ENCODE peak calls at places on chromosomes 2 and 18, in four cellular contexts. F, W, A and G are unnamed samples.

GRCh38 chr2:84841577-84841976 is 39.3 kb downstream of the TRABD2A start:
- DNase-seq in F (no peak), W (no peak), A (no peak), G (no peak)

GRCh38 chr18:49073431-49073830 is 122.7 kb upstream of the SMAD7 start:
- DNase-seq in F (no peak), W (no peak), A (no peak), G (no peak)

GRCh38 chr2:198441246-198441645 is 636.9 kb downstream of the PLCL1 start:
- DNase-seq in F (no peak), W (no peak), A (no peak), G (no peak)

GRCh38 chr2:196174424-196174823 is 3.0 kb upstream of the STK17B start:
- DNase-seq in F (no peak), W (no peak), A (no peak), G (peak)

GRCh38 chr2:109669731-109670130 is 55.6 kb downstream of the SOWAHC start:
- DNase-seq in F (no peak), W (no peak), A (no peak), G (no peak)

GRCh38 chr2:163191372-163191771 is 352.8 kb upstream of the KCNH7 start:
- DNase-seq in F (no peak), W (peak), A (no peak), G (peak)

GRCh38 chr2:85971369-85971768 is 82.6 kb upstream of the ST3GAL5 start:
- DNase-seq in F (no peak), W (no peak), A (no peak), G (no peak)

GRCh38 chr18:67854340-67854739 is 337.8 kb upstream of the DSEL start:
- DNase-seq in F (no peak), W (no peak), A (no peak), G (no peak)

GRCh38 chr2:234373060-234373459 is 123.8 kb downstream of the ARL4C start:
- DNase-seq in F (no peak), W (no peak), A (no peak), G (no peak)

GRCh38 chr2:21270658-21271057 is 146.9 kb downstream of the TDRD15 start:
- DNase-seq in F (no peak), W (no peak), A (no peak), G (no peak)

GRCh38 chr2:23686405-23687029 is 240.4 kb downstream of the ATAD2B start:
- DNase-seq in F (no peak), W (no peak), A (no peak), G (no peak)

GRCh38 chr18:58505181-58505580 is 123.7 kb downstream of the ALPK2 start:
- DNase-seq in F (no peak), W (no peak), A (no peak), G (no peak)

GRCh38 chr2:30705711-30706533 is 101.3 kb downstream of the CAPN13 start:
- DNase-seq in F (no peak), W (no peak), A (no peak), G (no peak)

GRCh38 chr18:32175265-32175664 is 14.6 kb upstream of the MEP1B start:
- DNase-seq in F (no peak), W (no peak), A (no peak), G (no peak)
- TF ChIP-seq CREB1 in F (no peak), W (no peak), A (no peak), G (no peak)

DNA sequence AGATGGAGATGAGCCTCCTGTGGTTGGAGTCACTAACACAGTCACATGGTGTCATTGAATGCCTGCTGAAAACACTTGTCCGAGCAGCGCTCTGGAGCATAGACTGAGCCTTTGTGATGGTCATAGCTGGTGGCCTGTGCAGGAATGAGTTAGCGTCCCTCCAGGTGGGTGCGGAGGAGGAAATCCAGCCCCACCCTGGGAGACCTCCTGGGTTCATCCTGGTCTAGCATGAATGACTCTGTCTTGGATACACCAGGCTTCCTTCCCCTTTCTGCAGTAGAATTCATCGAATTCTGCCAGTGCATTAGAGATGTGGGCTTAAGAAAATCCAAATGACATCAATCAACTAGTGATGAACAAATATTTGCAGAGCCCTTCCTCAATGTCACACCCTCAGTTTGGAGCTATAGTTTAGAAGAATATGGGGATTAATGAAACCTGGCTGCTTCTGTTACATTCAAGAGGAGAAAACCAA is 136.6 kb downstream of the DDX1 start:
- DNase-seq in F (no peak), W (no peak), A (no peak), G (no peak)
- TF ChIP-seq JUNB in F (no peak), W (no peak), A (no peak), G (no peak)

DNA sequence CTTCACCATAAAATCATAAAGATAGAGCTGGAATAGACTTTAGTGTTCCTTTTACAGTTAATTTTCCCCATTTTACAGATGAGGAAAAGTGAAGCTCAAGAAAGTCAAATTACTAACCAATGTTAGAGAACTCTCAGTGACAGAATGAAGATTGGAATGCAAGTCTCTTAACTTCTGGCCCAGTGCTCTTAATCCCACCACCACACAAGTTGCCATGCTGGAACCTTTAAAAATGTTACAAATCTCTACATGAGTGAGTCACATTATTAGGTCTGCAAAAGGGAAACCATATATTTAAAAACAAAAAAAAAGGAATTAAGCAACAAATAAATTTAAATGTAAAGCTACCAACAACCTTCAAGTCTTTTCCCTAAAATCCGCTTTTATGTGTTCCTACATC is 3.5 kb downstream of the NCKAP1 start:
- DNase-seq in F (no peak), W (no peak), A (no peak), G (peak)
- H3K4me3 ChIP-seq in F (peak), W (peak), A (no peak), G (peak)

GRCh38 chr18:21602302-21602592 is 1.7 kb upstream of the ESCO1 start:
- DNase-seq in F (no peak), W (no peak), A (no peak), G (no peak)
- TF ChIP-seq CREB1 in F (no peak), W (no peak), A (no peak), G (no peak)

GRCh38 chr18:25300492-25300891 is 51.5 kb downstream of the ZNF521 start:
- DNase-seq in F (no peak), W (no peak), A (no peak), G (no peak)

GRCh38 chr18:25299426-25299825 is 52.5 kb downstream of the ZNF521 start:
- DNase-seq in F (no peak), W (no peak), A (no peak), G (no peak)

GRCh38 chr18:25299899-25300298 is 52.1 kb downstream of the ZNF521 start:
- DNase-seq in F (no peak), W (no peak), A (no peak), G (no peak)

GRCh38 chr18:25295624-25296138 is 56.3 kb downstream of the ZNF521 start:
- DNase-seq in F (no peak), W (no peak), A (no peak), G (no peak)

DNA sequence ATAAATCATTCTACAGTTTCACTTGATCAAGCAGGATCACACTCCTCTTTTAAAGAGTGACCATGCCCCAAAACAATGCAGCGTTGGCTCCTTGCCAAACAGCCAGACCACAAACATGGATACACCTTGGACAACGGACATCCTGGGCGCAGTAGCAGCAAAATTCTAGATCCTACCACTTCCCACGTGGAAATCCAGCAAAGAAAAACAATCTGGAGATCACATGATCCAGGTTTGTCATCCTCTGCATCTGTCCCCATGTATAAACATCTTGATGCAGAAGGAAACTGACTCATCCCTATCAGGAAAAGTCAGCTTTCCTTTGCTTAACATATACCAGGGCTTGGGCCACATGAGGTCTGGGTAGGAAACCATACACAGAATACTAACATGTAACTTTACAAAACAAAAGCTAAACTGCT is 53.1 kb downstream of the ZNF521 start:
- DNase-seq in F (peak), W (no peak), A (no peak), G (no peak)
- TF ChIP-seq JUNB in F (no peak), W (no peak), A (no peak), G (no peak)

GRCh38 chr18:13234528-13234795 is 15.9 kb downstream of the LDLRAD4 start:
- DNase-seq in F (no peak), W (no peak), A (no peak), G (no peak)

GRCh38 chr18:13231151-13231550 is 12.6 kb downstream of the LDLRAD4 start:
- DNase-seq in F (no peak), W (no peak), A (no peak), G (no peak)

GRCh38 chr18:13233746-13234527 is 15.4 kb downstream of the LDLRAD4 start:
- DNase-seq in F (no peak), W (no peak), A (no peak), G (no peak)

GRCh38 chr18:13232060-13232917 is 13.7 kb downstream of the LDLRAD4 start:
- DNase-seq in F (no peak), W (no peak), A (no peak), G (peak)

GRCh38 chr18:13232971-13233565 is 14.5 kb downstream of the LDLRAD4 start:
- DNase-seq in F (no peak), W (no peak), A (no peak), G (no peak)
- H3K4me3 ChIP-seq in F (no peak), W (no peak), A (no peak), G (no peak)

DNA sequence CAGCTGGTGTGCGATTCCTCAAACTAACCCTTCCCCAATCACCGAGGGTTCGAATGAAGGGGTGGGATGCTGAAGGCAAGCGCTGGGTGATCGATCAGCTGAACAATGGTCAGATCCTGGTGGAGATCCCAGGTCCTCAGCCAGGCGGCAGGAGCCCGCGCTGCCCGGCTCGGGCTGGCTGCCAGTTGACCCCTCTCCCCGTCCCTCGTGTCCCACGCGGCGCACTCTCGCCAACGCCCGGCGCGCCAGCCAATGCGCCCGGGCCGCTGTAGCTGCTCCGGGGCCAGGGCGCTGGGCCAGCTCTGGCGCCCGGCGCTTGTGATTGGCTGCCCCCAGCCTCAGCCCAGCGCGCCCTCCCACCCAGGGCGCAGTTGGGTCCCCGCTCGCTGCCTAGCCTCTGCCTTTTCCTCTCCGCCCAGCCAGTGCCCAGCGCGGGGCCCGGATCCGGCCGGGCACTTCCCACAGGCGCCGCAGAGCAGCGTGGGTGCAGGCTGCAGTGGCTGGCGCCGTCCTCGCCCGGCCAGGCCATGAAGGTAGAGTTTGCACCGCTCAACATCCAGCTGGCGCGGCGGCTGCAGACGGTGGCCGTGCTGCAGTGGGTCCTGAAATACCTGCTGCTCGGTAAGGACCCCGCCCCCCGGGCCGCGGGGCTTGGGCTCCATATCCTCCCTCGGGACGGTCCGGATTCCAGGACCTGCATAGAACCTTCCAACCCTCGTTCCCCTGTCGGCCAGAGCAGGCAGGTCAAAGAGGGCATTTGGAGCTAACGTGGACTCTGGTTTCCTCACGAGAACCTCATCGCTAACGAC is at the start of gene MOGAT1:
- DNase-seq in F (no peak), W (peak), A (no peak), G (peak)
- TF ChIP-seq CREB1 in F (no peak), W (no peak), A (no peak), G (no peak)

GRCh38 chr18:46051731-46052461 is 20.2 kb downstream of the PSTPIP2 start:
- DNase-seq in F (no peak), W (peak), A (no peak), G (no peak)

GRCh38 chr18:46053368-46054095 is 18.5 kb downstream of the PSTPIP2 start:
- DNase-seq in F (no peak), W (no peak), A (no peak), G (no peak)

GRCh38 chr18:46054956-46055831 is 16.9 kb downstream of the PSTPIP2 start:
- DNase-seq in F (no peak), W (no peak), A (no peak), G (no peak)

GRCh38 chr18:46046126-46046525 is 25.9 kb downstream of the PSTPIP2 start:
- DNase-seq in F (no peak), W (no peak), A (no peak), G (peak)

DNA sequence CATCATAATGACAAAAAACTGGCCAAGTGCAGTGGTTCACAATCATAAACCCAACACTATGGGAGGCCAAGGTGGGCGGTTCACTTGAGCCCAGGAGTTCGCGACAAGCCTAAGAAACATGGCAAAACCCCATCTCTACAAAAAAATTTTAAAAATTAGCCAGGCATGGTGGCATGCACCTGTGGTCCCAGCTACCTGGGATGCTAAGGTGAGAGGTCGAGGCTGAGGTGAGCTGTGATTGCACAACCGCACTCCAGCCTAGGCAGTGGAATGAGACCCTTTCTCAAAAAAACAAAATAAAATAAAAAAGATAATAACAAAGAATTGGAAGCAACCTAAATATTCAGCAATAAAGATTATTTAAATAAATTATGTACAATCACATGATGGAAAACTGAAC is 21.8 kb downstream of the PSTPIP2 start:
- DNase-seq in F (no peak), W (no peak), A (no peak), G (no peak)
- TF ChIP-seq JUNB in F (no peak), W (no peak), A (no peak), G (no peak)

GRCh38 chr2:189252991-189253680 is 73.6 kb upstream of the COL5A2 start:
- DNase-seq in F (no peak), W (no peak), A (no peak), G (no peak)
- H3K4me3 ChIP-seq in F (no peak), W (no peak), A (no peak), G (no peak)